ENCODE peak calls at places on chromosomes 3 and 15, in six cellular contexts. R, Q, P, W, B and X are unnamed samples.

GRCh38 chr15:85925649-85926237 is 131.0 kb upstream of the KLHL25 start:
- DNase-seq in R (no peak), Q (no peak), P (no peak), W (no peak), B (no peak), X (no peak)

GRCh38 chr3:33377931-33378330 is 62.3 kb downstream of the UBP1 start:
- DNase-seq in R (no peak), Q (no peak), P (peak), W (no peak), B (no peak), X (peak)

GRCh38 chr3:127053979-127054378 is 71.1 kb downstream of the PLXNA1 start:
- DNase-seq in R (no peak), Q (no peak), P (no peak), W (no peak), B (peak), X (no peak)

GRCh38 chr15:51104512-51104911 is 9.8 kb upstream of the TNFAIP8L3 start:
- DNase-seq in R (no peak), Q (peak), P (peak), W (peak), B (no peak), X (peak)

GRCh38 chr3:142004025-142004424 is 127.6 kb downstream of the ATP1B3 start:
- DNase-seq in R (no peak), Q (no peak), P (no peak), W (no peak), B (no peak), X (no peak)

GRCh38 chr3:9715764-9716437 is 12.3 kb downstream of the CPNE9 start:
- DNase-seq in R (peak), Q (peak), P (peak), W (peak), B (peak), X (peak)

GRCh38 chr3:134312873-134313838 is 61.1 kb downstream of the AMOTL2 start:
- DNase-seq in R (peak), Q (peak), P (peak), W (peak), B (peak), X (peak)

GRCh38 chr3:179347108-179347382 is 464 bp upstream of the MFN1 start:
- DNase-seq in R (no peak), Q (no peak), P (no peak), W (no peak), B (no peak), X (no peak)

GRCh38 chr3:31412832-31413231 is 119.9 kb upstream of the STT3B start:
- DNase-seq in R (no peak), Q (no peak), P (no peak), W (no peak), B (no peak), X (no peak)

GRCh38 chr3:113097821-113098516 is 107.2 kb downstream of the GTPBP8 start:
- DNase-seq in R (no peak), Q (no peak), P (peak), W (peak), B (no peak), X (peak)

GRCh38 chr15:57647071-57647790 is 55.5 kb downstream of the MYZAP start:
- DNase-seq in R (no peak), Q (no peak), P (no peak), W (no peak), B (no peak), X (no peak)

GRCh38 chr15:25691544-25692430 is 171.3 kb downstream of the ATP10A start:
- DNase-seq in R (no peak), Q (no peak), P (peak), W (peak), B (peak), X (no peak)
- TF ChIP-seq CTCF in R (peak), Q (peak), P (peak), W (no peak), B (peak), X (no peak)

GRCh38 chr3:188126931-188127330 is 27.0 kb upstream of the LPP start:
- DNase-seq in R (no peak), Q (peak), P (no peak), W (no peak), B (no peak), X (no peak)
- H3K4me3 ChIP-seq in R (no peak), Q (no peak), P (no peak), W (no peak), B (no peak), X (no peak)

GRCh38 chr3:4723921-4724698 is 231.0 kb downstream of the ITPR1 start:
- DNase-seq in R (no peak), Q (no peak), P (peak), W (no peak), B (peak), X (no peak)

GRCh38 chr3:4721511-4721911 is 228.4 kb downstream of the ITPR1 start:
- DNase-seq in R (no peak), Q (no peak), P (peak), W (peak), B (no peak), X (peak)

GRCh38 chr3:4719011-4719649 is 226.0 kb downstream of the ITPR1 start:
- DNase-seq in R (no peak), Q (no peak), P (no peak), W (no peak), B (no peak), X (peak)

GRCh38 chr3:4720316-4721075 is 227.3 kb downstream of the ITPR1 start:
- DNase-seq in R (no peak), Q (peak), P (peak), W (peak), B (no peak), X (peak)

DNA sequence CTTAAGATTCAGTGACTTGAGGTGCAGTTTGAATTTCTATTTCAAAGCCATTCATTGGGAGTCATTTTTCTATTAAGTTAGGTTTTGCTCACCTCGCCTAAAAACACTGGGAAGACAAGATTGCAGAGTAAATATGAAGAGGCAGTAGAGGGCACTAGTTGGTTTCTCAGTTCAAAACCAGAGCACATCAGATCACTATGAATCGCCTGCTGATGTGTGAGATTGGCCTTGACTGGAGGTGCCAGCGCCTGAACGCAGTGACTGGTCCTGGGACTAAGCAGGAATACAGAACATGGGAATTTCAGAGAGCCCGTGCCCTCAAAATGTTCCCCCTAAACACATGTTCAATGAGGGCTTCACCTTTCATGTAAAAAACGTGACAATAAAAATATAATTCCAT is 229.0 kb downstream of the ITPR1 start:
- DNase-seq in R (no peak), Q (no peak), P (peak), W (peak), B (peak), X (peak)
- TF ChIP-seq CTCF in R (peak), Q (peak), P (peak), W (peak), B (peak), X (peak)

DNA sequence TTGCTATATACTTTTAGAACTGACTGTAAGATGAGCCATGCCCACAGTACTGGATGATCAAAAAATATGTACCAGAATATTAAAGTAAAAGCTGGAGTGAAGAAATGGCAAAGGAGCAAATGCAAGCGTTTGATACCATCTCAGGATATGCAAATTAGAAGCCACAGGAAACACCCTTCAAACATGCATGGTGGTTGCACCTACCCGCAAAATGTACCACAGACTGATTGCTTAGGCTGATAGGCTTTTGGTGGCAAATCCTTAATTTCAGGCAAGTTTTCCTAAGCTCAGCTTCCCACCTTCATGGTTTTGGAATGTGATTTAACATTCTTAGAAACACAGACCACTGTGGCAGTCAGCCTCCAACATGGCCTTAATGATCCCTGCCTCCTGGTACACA is 149.0 kb downstream of the PDZRN3 start:
- DNase-seq in R (no peak), Q (no peak), P (no peak), W (no peak), B (no peak), X (no peak)
- H3K4me3 ChIP-seq in R (no peak), Q (no peak), P (no peak), W (no peak), B (no peak), X (no peak)

GRCh38 chr3:52845691-52846426 is 11.0 kb upstream of the MUSTN1 start:
- DNase-seq in R (no peak), Q (no peak), P (no peak), W (no peak), B (no peak), X (no peak)
- TF ChIP-seq CTCF in R (peak), Q (peak), P (peak), W (peak), B (peak), X (peak)

DNA sequence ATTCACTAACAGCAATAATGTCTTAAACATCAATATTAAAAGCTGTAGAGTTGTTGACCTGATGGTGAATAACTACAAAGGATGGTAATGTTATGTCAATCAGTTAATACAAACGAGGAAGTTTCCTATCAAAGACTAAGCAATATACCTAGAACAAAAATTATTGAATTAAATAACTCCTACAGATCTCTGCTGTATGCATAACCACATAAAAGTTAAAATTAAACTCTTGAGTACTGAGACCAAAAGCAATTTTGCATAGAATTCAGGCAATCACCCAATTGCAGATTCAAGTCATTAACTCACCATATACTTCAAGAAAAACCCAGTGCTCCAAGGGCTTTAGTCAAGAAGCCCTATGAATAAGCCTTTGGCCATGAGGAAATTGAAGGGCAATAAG is 518.8 kb downstream of the MECOM start:
- DNase-seq in R (no peak), Q (no peak), P (peak), W (peak), B (no peak), X (no peak)
- H3K4me3 ChIP-seq in R (no peak), Q (peak), P (peak), W (peak), B (peak), X (no peak)